ENCODE peak calls at places on chromosome 9, in four cellular contexts. N, I, E and H are unnamed samples.
A peak's percentile ranks its signal among the peaks of the same experiment; 100 is the strongest.

GRCh38 chr9:37575511-37575914 is 667 bp downstream of the FBXO10 start:
- DNase-seq in N (no peak), I (no peak), E (no peak), H (no peak)

GRCh38 chr9:78808087-78808486 is 511.2 kb downstream of the PSAT1 start:
- DNase-seq in N (no peak), I (no peak), E (no peak), H (no peak)

GRCh38 chr9:20835364-20836286 is 151.6 kb downstream of the FOCAD start:
- DNase-seq in N (no peak), I (no peak), E (no peak), H (no peak)

GRCh38 chr9:128034821-128035764 is 32.0 kb downstream of the NAIF1 start:
- DNase-seq in N (peak; percentile 80), I (peak; percentile 88), E (peak; percentile 81), H (peak; percentile 85)

GRCh38 chr9:83142389-83142788 is 79.4 kb upstream of the RASEF start:
- DNase-seq in N (no peak), I (no peak), E (no peak), H (no peak)

GRCh38 chr9:80376180-80376579 is 804.4 kb downstream of the TLE4 start:
- DNase-seq in N (no peak), I (no peak), E (no peak), H (no peak)

GRCh38 chr9:90822866-90823265 is 21.2 kb downstream of the SYK start:
- DNase-seq in N (no peak), I (no peak), E (no peak), H (no peak)

GRCh38 chr9:90724112-90724511 is 77.5 kb upstream of the SYK start:
- DNase-seq in N (no peak), I (no peak), E (no peak), H (no peak)

GRCh38 chr9:122382901-122383850 is 12.4 kb downstream of the PTGS1 start:
- DNase-seq in N (no peak), I (no peak), E (no peak), H (no peak)

GRCh38 chr9:87479801-87480201 is 17.9 kb upstream of the DAPK1 start:
- DNase-seq in N (no peak), I (peak; percentile 54), E (no peak), H (no peak)

GRCh38 chr9:127566351-127567001 is 45.6 kb upstream of the STXBP1 start:
- DNase-seq in N (no peak), I (no peak), E (no peak), H (no peak)

GRCh38 chr9:99118782-99119466 is 14.0 kb downstream of the TGFBR1 start:
- DNase-seq in N (no peak), I (no peak), E (no peak), H (no peak)

GRCh38 chr9:96009690-96010477 is 134.4 kb downstream of the ERCC6L2 start:
- DNase-seq in N (no peak), I (peak; percentile 62), E (no peak), H (no peak)

GRCh38 chr9:91711755-91712591 is 238.1 kb downstream of the ROR2 start:
- DNase-seq in N (no peak), I (peak; percentile 13), E (no peak), H (no peak)

DNA sequence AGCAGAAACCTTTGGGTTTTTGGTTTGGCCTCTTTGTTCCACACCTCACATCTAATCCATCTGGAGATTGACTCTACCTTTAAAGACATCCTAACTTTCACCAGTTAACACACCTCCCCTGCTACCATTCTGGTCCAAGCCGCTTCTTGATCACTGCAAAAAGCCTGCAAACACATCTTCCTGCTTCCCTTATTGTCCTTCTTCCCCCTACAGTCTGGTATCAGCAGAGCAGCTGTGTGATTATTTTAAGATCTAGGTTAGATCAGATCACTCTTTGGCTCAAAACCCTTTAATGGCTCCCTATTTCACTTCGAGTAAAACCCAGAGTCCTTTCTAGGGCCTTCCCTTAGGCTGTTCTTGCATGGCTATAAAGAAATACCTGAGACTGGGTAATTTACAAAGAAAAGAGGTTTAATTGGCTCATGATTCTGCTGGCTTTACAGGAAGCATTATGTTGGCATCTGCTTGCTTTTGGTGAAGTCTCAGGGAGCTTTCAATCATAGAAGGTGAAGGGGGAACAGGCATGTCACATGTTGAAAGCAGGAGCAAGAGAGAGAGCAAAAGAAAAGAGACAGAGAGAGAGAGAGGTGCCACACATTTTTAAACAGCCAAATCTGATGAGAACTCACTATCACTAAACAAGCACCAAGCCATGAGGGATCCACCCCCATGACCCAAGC is 1.5 kb upstream of the TEX10 start:
- DNase-seq in N (no peak), I (peak; percentile 14), E (no peak), H (no peak)
- TF ChIP-seq ATF3 in N (no peak), I (no peak), E (no peak), H (no peak)

GRCh38 chr9:121133104-121133816 is 58.5 kb downstream of the CNTRL start:
- DNase-seq in N (peak; percentile 68), I (peak; percentile 79), E (no peak), H (no peak)
- TF ChIP-seq ATF3 in N (no peak), I (no peak), E (no peak), H (no peak)

GRCh38 chr9:13832451-13832850 is 481.5 kb downstream of the NFIB start:
- DNase-seq in N (no peak), I (no peak), E (no peak), H (no peak)
- TF ChIP-seq ATF3 in N (no peak), I (no peak), E (no peak), H (no peak)

GRCh38 chr9:1285526-1285925 is 235.4 kb downstream of the DMRT2 start:
- DNase-seq in N (no peak), I (no peak), E (no peak), H (no peak)
- TF ChIP-seq ATF3 in N (no peak), I (no peak), E (no peak), H (no peak)

GRCh38 chr9:88979791-88980190 is 11.5 kb upstream of the S1PR3 start:
- DNase-seq in N (no peak), I (no peak), E (no peak), H (no peak)

GRCh38 chr9:88978034-88978433 is 13.2 kb upstream of the S1PR3 start:
- DNase-seq in N (no peak), I (no peak), E (no peak), H (no peak)

GRCh38 chr9:88979021-88979420 is 12.2 kb upstream of the S1PR3 start:
- DNase-seq in N (no peak), I (no peak), E (no peak), H (no peak)

GRCh38 chr9:88983865-88984542 is 7.3 kb upstream of the S1PR3 start:
- DNase-seq in N (no peak), I (no peak), E (no peak), H (no peak)

DNA sequence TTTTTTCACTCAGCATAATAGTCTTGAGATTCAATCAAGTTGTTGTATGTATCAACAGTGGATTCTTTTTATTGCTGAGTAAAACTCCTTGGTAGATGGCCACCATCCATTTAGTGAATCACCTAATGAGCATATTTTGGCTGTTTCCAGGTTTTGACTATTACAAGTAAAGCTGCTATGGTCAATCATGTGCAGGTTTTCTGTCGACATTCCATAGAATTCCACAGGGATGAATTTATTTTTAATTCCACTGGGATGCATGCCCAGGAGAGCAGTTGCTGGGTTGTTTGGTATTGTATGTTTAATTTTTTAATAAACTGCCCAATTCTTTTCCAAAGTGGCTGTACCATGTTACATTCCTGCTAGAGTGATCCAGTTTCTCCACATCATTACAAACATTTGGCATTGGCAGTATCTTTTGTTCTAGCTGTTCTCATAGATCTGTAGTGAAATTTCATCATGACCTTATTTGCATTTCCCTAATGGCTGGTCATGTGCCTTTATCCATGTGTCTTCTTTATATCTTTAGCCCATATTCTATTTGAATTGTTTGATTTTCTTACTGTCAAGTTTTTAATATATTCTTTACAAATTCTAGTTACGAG is 10.4 kb upstream of the S1PR3 start:
- DNase-seq in N (no peak), I (no peak), E (no peak), H (no peak)
- TF ChIP-seq ATF3 in N (no peak), I (no peak), E (no peak), H (no peak)